ENCODE peak calls at places on chromosomes 3 and 15, in four cellular contexts. H is upper lobe of right lung, G is upper lobe of left lung, W is lung. P is an unnamed sample.

GRCh38 chr3:23877324-23877980 is 39.3 kb downstream of the NKIRAS1 start:
- DNase-seq in H (no peak), G (no peak), W (peak), P (no peak)

GRCh38 chr3:105385179-105385578 is 18.5 kb downstream of the ALCAM start:
- DNase-seq in H (no peak), W (no peak), G (no peak), P (no peak)

GRCh38 chr3:15390460-15390859 is 36.9 kb downstream of the METTL6 start:
- DNase-seq in H (no peak), G (no peak), W (no peak), P (no peak)

GRCh38 chr15:45228931-45229330 is 23.1 kb upstream of the SLC28A2 start:
- DNase-seq in G (no peak), H (no peak), W (no peak), P (no peak)

GRCh38 chr15:69105451-69105985 is 54.9 kb upstream of the GLCE start:
- DNase-seq in G (no peak), H (no peak), W (no peak), P (no peak)

GRCh38 chr3:34864011-34864410 is 775.3 kb upstream of the ARPP21 start:
- DNase-seq in H (no peak), G (no peak), W (no peak), P (no peak)

GRCh38 chr3:36993326-36994283 is at the start of gene MLH1:
- DNase-seq in H (peak), W (peak), G (peak), P (peak)

GRCh38 chr3:190183121-190183520 is 62.4 kb upstream of the P3H2 start:
- DNase-seq in H (no peak), W (no peak), G (no peak), P (peak)

GRCh38 chr15:25249236-25250010 is 189.4 kb downstream of the UBE3A start:
- DNase-seq in G (no peak), H (peak), W (no peak), P (no peak)

GRCh38 chr3:53224536-53224935 is 31.3 kb downstream of the TKT start:
- DNase-seq in G (no peak), W (no peak), H (peak), P (no peak)

GRCh38 chr3:57896046-57896445 is 112.2 kb upstream of the FLNB start:
- DNase-seq in H (no peak), W (no peak), G (no peak), P (no peak)

GRCh38 chr15:99703603-99704443 is 29.4 kb downstream of the LYSMD4 start:
- DNase-seq in G (no peak), W (no peak), H (no peak), P (peak)
- TF ChIP-seq CTCF in G (peak), W (peak), H (peak), P (peak)

GRCh38 chr15:57618325-57618724 is 26.6 kb downstream of the MYZAP start:
- DNase-seq in W (no peak), G (no peak), H (no peak), P (no peak)

GRCh38 chr15:57624730-57625129 is 33.0 kb downstream of the MYZAP start:
- DNase-seq in G (no peak), W (no peak), H (no peak), P (no peak)

DNA sequence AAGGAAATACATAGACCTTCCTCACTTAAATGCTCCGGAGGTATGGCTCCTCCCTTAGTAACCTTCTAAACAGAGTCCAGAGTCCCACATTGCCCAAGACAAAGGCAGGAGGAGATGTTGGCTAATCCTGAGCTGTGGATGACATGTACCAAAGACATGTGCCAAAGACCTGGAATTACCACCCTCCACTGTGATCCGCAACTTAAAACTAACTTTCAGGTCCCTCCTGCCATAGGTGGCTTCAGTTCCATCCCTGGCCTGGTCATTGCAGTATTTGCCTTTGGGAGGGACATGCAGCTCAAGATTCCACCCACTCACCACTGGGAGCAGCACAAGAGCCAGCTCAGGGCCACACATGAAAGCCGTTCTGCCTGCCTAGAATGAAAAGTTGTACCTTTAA is 28.0 kb downstream of the MYZAP start:
- DNase-seq in H (no peak), W (no peak), G (no peak), P (no peak)
- TF ChIP-seq CTCF in H (no peak), W (no peak), G (no peak), P (no peak)

GRCh38 chr3:18890459-18890858 is 257.9 kb upstream of the KCNH8 start:
- DNase-seq in W (no peak), G (no peak), H (no peak), P (no peak)

GRCh38 chr3:18888370-18888769 is 259.9 kb upstream of the KCNH8 start:
- DNase-seq in H (no peak), G (no peak), W (no peak), P (no peak)

DNA sequence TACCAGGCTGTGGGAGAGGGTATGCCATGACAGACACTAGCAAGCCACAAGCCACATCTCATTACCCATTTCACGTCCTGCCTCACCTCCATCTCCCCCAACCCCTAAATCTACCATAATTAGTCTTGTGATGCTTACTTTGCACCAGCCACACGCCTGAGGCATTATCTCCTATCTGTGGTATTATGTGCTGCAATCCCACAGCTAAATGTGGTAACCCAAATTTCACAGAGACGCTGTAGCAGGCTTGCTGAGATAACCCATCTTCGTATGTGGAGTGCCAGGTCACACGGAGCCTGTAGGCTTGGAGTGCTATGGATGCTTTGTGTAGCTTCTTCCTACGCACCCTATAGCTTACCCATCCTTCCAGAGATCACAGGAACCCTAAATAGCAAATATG is 256.7 kb upstream of the KCNH8 start:
- DNase-seq in W (no peak), H (no peak), G (no peak), P (no peak)
- TF ChIP-seq CTCF in W (no peak), H (no peak), G (no peak), P (no peak)

GRCh38 chr3:130539005-130539404 is 22.0 kb downstream of the COL6A6 start:
- DNase-seq in H (peak), G (peak), W (peak), P (peak)
- TF ChIP-seq CTCF in H (peak), G (peak), W (peak), P (peak)

GRCh38 chr3:126349071-126349470 is 8.1 kb downstream of the KLF15 start:
- DNase-seq in H (peak), G (peak), W (no peak), P (no peak)

GRCh38 chr3:126347543-126348161 is 9.6 kb downstream of the KLF15 start:
- DNase-seq in W (no peak), H (peak), G (no peak), P (no peak)

GRCh38 chr3:126349611-126350501 is 7.4 kb downstream of the KLF15 start:
- DNase-seq in W (no peak), H (peak), G (peak), P (no peak)

GRCh38 chr3:126346466-126346865 is 10.7 kb downstream of the KLF15 start:
- DNase-seq in W (no peak), H (peak), G (no peak), P (no peak)

GRCh38 chr3:126348308-126348920 is 8.8 kb downstream of the KLF15 start:
- DNase-seq in W (no peak), G (peak), H (no peak), P (no peak)
- TF ChIP-seq CTCF in W (no peak), G (no peak), H (peak), P (no peak)

GRCh38 chr3:5791558-5791957 is 604.1 kb downstream of the EDEM1 start:
- DNase-seq in H (no peak), G (no peak), W (no peak), P (no peak)

GRCh38 chr3:5784656-5785055 is 597.1 kb downstream of the EDEM1 start:
- DNase-seq in H (no peak), W (no peak), G (no peak), P (no peak)

DNA sequence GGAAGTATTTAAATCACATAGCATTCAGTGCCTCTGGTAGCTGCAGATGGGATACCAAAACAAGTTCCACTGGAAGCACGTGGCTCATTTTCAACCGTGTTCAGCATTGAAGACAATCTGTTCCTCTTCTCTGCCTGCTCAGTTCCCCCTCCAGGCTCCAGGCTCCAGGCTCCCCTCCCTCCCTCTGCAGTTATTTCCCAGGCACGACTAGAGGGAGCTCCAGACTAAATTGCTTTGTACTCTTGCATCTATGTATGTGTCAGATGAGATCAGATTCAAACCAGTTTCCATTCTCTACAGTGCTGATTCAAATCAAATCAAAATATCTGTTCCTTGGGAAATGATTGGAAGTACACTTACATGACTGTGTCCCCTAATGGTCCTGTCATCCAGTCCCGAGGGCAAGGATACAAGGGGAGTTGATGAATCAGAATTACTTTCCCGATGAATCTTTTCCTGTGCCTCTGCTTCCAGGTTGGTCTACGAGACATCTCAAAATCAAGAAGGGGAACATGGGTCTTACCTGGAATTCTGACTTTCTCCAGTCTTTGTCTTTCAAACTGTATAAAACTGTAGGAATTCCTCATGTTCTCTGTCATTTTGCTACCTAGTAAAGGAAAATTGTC is 600.5 kb downstream of the EDEM1 start:
- DNase-seq in W (no peak), H (no peak), G (no peak), P (no peak)
- TF ChIP-seq CTCF in W (no peak), H (no peak), G (no peak), P (peak)